ENCODE peak calls at places on chromosomes 5 and 9, in nine cellular contexts. One of them, this sample, is unnamed.
A peak's percentile ranks its signal among the peaks of the same experiment; 100 is the strongest.

GRCh38 chr5:96008987-96009647 is 47.5 kb upstream of the ELL2 start:
- DNase-seq in AG10803: peak; percentile 27
- DNase-seq in brain microvascular endothelial cell: no peak
- DNase-seq in fibroblast of pulmonary artery: no peak
- DNase-seq in hepatocyte: no peak
- DNase-seq in fibroblast of lung: no peak
- DNase-seq in GM23338: no peak
- DNase-seq in transverse colon: no peak
- DNase-seq in AG09309: no peak
- DNase-seq in this sample: no peak

GRCh38 chr9:91807640-91808246 is 142.3 kb downstream of the ROR2 start:
- DNase-seq in GM23338: no peak
- DNase-seq in AG09309: no peak
- DNase-seq in AG10803: no peak
- DNase-seq in transverse colon: no peak
- DNase-seq in fibroblast of pulmonary artery: no peak
- DNase-seq in fibroblast of lung: no peak
- DNase-seq in hepatocyte: no peak
- DNase-seq in brain microvascular endothelial cell: no peak
- DNase-seq in this sample: no peak

GRCh38 chr9:129081388-129081889 is 528 bp downstream of the DOLPP1 start:
- DNase-seq in GM23338: peak; percentile 78
- DNase-seq in AG10803: no peak
- DNase-seq in fibroblast of lung: no peak
- DNase-seq in hepatocyte: no peak
- DNase-seq in fibroblast of pulmonary artery: no peak
- DNase-seq in brain microvascular endothelial cell: no peak
- DNase-seq in transverse colon: no peak
- DNase-seq in AG09309: no peak
- DNase-seq in this sample: no peak

GRCh38 chr9:86353591-86354047 is 591 bp downstream of the TUT7 start:
- DNase-seq in brain microvascular endothelial cell: no peak
- DNase-seq in AG10803: no peak
- DNase-seq in hepatocyte: peak; percentile 58
- DNase-seq in fibroblast of lung: peak; percentile 32
- DNase-seq in GM23338: peak; percentile 43
- DNase-seq in fibroblast of pulmonary artery: peak; percentile 33
- DNase-seq in AG09309: no peak
- DNase-seq in transverse colon: peak; percentile 68
- DNase-seq in this sample: no peak

GRCh38 chr5:91955610-91956009 is 572.5 kb upstream of the ARRDC3 start:
- DNase-seq in AG09309: no peak
- DNase-seq in GM23338: no peak
- DNase-seq in fibroblast of pulmonary artery: no peak
- DNase-seq in transverse colon: no peak
- DNase-seq in brain microvascular endothelial cell: no peak
- DNase-seq in fibroblast of lung: no peak
- DNase-seq in hepatocyte: no peak
- DNase-seq in AG10803: no peak
- DNase-seq in this sample: no peak

GRCh38 chr9:35603506-35603985 is 1.5 kb upstream of the TESK1 start:
- DNase-seq in GM23338: peak; percentile 9
- DNase-seq in hepatocyte: peak; percentile 57
- DNase-seq in AG10803: peak; percentile 96
- DNase-seq in brain microvascular endothelial cell: peak; percentile 53
- DNase-seq in fibroblast of lung: peak; percentile 91
- DNase-seq in fibroblast of pulmonary artery: peak; percentile 90
- DNase-seq in transverse colon: peak; percentile 65
- DNase-seq in AG09309: peak; percentile 76
- DNase-seq in this sample: no peak

GRCh38 chr5:10552183-10553143 is 11.4 kb upstream of the ANKRD33B start:
- DNase-seq in hepatocyte: no peak
- DNase-seq in fibroblast of lung: no peak
- DNase-seq in fibroblast of pulmonary artery: no peak
- DNase-seq in GM23338: no peak
- DNase-seq in AG09309: no peak
- DNase-seq in transverse colon: no peak
- DNase-seq in brain microvascular endothelial cell: peak; percentile 41
- DNase-seq in AG10803: no peak
- DNase-seq in this sample: peak; percentile 47

GRCh38 chr5:83066548-83067110 is 10.6 kb downstream of the TMEM167A start:
- DNase-seq in GM23338: peak; percentile 53
- DNase-seq in fibroblast of pulmonary artery: no peak
- DNase-seq in hepatocyte: no peak
- DNase-seq in transverse colon: no peak
- DNase-seq in brain microvascular endothelial cell: no peak
- DNase-seq in AG09309: no peak
- DNase-seq in AG10803: no peak
- DNase-seq in fibroblast of lung: no peak
- DNase-seq in this sample: no peak

GRCh38 chr9:138028596-138028995 is 151.0 kb downstream of the CACNA1B start:
- DNase-seq in transverse colon: no peak
- DNase-seq in AG10803: no peak
- DNase-seq in brain microvascular endothelial cell: no peak
- DNase-seq in fibroblast of pulmonary artery: no peak
- DNase-seq in GM23338: peak; percentile 51
- DNase-seq in hepatocyte: no peak
- DNase-seq in fibroblast of lung: no peak
- DNase-seq in AG09309: no peak
- DNase-seq in this sample: no peak

GRCh38 chr5:9408964-9409363 is 136.9 kb downstream of the SEMA5A start:
- DNase-seq in hepatocyte: peak; percentile 12
- DNase-seq in AG10803: no peak
- DNase-seq in GM23338: no peak
- DNase-seq in fibroblast of pulmonary artery: no peak
- DNase-seq in AG09309: no peak
- DNase-seq in brain microvascular endothelial cell: no peak
- DNase-seq in transverse colon: no peak
- DNase-seq in fibroblast of lung: no peak
- DNase-seq in this sample: no peak

GRCh38 chr5:123344819-123345426 is 78.3 kb downstream of the CEP120 start:
- DNase-seq in fibroblast of lung: peak; percentile 77
- DNase-seq in GM23338: peak; percentile 76
- DNase-seq in fibroblast of pulmonary artery: peak; percentile 70
- DNase-seq in brain microvascular endothelial cell: peak; percentile 31
- DNase-seq in AG10803: peak; percentile 54
- DNase-seq in transverse colon: no peak
- DNase-seq in AG09309: peak; percentile 1
- DNase-seq in hepatocyte: peak; percentile 61
- DNase-seq in this sample: peak; percentile 56

GRCh38 chr9:72557549-72557948 is 36.1 kb downstream of the TMC1 start:
- DNase-seq in transverse colon: peak; percentile 23
- DNase-seq in AG09309: peak; percentile 68
- DNase-seq in hepatocyte: peak; percentile 77
- DNase-seq in fibroblast of pulmonary artery: peak; percentile 92
- DNase-seq in AG10803: peak; percentile 95
- DNase-seq in fibroblast of lung: peak; percentile 90
- DNase-seq in GM23338: peak; percentile 2
- DNase-seq in brain microvascular endothelial cell: peak; percentile 86
- DNase-seq in this sample: peak; percentile 79

GRCh38 chr5:169650701-169651331 is 13.7 kb downstream of the DOCK2 start:
- DNase-seq in hepatocyte: no peak
- DNase-seq in AG10803: peak; percentile 60
- DNase-seq in fibroblast of pulmonary artery: peak; percentile 77
- DNase-seq in AG09309: peak; percentile 39
- DNase-seq in transverse colon: no peak
- DNase-seq in GM23338: no peak
- DNase-seq in brain microvascular endothelial cell: peak; percentile 72
- DNase-seq in fibroblast of lung: peak; percentile 47
- DNase-seq in this sample: peak; percentile 50

DNA sequence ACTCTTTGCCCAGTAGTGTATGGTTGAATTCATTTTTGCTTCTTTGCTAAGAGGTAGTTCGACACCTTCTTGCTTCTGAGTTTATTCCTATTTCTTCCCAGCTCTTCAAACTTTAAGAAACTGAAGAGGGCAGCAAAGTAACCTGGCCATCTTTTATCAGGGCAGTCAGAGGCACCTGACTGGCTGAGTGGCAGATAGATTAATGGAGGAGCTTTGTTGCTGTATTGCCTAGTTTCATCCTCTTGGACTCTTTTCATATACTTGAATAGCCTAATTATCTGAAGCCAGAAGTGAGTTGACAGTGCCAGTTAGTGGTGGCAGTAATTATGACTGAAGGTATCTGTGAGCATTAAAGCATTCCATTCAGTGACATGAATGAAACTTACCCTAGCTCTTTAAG is 82.5 kb downstream of the UHRF2 start:
- DNase-seq in fibroblast of pulmonary artery: no peak
- DNase-seq in AG10803: no peak
- DNase-seq in brain microvascular endothelial cell: no peak
- DNase-seq in fibroblast of lung: no peak
- DNase-seq in transverse colon: no peak
- DNase-seq in hepatocyte: no peak
- DNase-seq in AG09309: no peak
- DNase-seq in GM23338: peak; percentile 24
- DNase-seq in this sample: no peak
- TF ChIP-seq CTCF in fibroblast of pulmonary artery: no peak
- TF ChIP-seq CTCF in AG10803: no peak
- TF ChIP-seq CTCF in brain microvascular endothelial cell: no peak
- TF ChIP-seq CTCF in fibroblast of lung: no peak
- TF ChIP-seq CTCF in transverse colon: no peak
- TF ChIP-seq CTCF in hepatocyte: no peak
- TF ChIP-seq CTCF in AG09309: no peak
- TF ChIP-seq CTCF in GM23338: peak; percentile 32
- TF ChIP-seq CTCF in this sample: no peak

DNA sequence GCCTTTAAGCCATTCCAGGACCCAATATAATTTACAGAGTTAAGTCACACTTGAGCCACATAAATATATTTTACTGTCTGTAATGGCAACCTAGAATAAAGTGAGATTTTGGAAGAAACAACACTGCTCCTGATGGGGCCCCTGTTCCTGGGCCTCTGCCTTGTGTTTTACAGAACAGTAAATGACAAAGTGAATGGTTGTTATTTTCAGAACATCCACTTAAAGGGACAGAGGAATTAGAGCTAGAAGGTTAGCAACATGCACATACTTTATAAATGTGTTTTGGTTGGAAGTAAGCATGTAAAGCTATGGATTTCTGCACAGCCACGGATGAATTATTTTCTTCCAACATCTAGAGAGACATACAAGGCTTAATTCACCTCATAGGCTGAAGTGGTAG is 3.6 kb downstream of the PTGER4 start:
- DNase-seq in fibroblast of lung: peak; percentile 36
- DNase-seq in GM23338: no peak
- DNase-seq in fibroblast of pulmonary artery: no peak
- DNase-seq in hepatocyte: no peak
- DNase-seq in brain microvascular endothelial cell: no peak
- DNase-seq in AG10803: no peak
- DNase-seq in transverse colon: no peak
- DNase-seq in AG09309: no peak
- DNase-seq in this sample: no peak
- H3K4me3 ChIP-seq in fibroblast of lung: peak overlapping the region; percentile 84
- H3K4me3 ChIP-seq in GM23338: no peak overlapping the region
- H3K4me3 ChIP-seq in fibroblast of pulmonary artery: no peak overlapping the region
- H3K4me3 ChIP-seq in hepatocyte: no peak overlapping the region
- H3K4me3 ChIP-seq in brain microvascular endothelial cell: peak overlapping the region; percentile 85
- H3K4me3 ChIP-seq in AG10803: no peak overlapping the region
- H3K4me3 ChIP-seq in transverse colon: peak overlapping the region; percentile 97
- H3K4me3 ChIP-seq in AG09309: no peak overlapping the region
- H3K4me3 ChIP-seq in this sample: peak overlapping the region; percentile 81

DNA sequence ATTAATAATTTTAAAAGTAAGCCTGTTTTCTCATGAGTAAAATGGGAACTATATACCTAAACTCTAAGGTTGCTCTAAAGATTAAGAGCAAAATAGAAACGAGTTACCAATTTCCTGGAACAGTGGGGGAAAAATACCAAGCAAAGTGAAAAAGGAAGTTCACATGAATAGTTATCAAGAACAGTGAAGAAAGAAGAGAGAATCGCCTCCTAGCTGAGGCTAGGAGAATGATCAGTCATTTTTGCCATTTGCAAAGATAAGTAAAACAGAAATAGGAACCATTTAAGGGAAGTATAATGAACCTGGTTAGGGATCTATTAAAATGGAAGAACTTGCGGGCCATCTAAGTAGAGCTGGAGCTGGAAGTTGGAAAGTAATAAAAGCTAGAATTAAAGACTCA is 50.7 kb downstream of the P4HA2 start:
- DNase-seq in transverse colon: no peak
- DNase-seq in brain microvascular endothelial cell: no peak
- DNase-seq in fibroblast of pulmonary artery: peak; percentile 20
- DNase-seq in hepatocyte: no peak
- DNase-seq in GM23338: no peak
- DNase-seq in AG09309: no peak
- DNase-seq in fibroblast of lung: peak; percentile 24
- DNase-seq in AG10803: no peak
- DNase-seq in this sample: peak; percentile 14
- TF ChIP-seq CTCF in transverse colon: no peak
- TF ChIP-seq CTCF in brain microvascular endothelial cell: peak; percentile 37
- TF ChIP-seq CTCF in fibroblast of pulmonary artery: peak; percentile 36
- TF ChIP-seq CTCF in hepatocyte: no peak
- TF ChIP-seq CTCF in GM23338: no peak
- TF ChIP-seq CTCF in AG09309: peak; percentile 29
- TF ChIP-seq CTCF in fibroblast of lung: peak; percentile 31
- TF ChIP-seq CTCF in AG10803: peak; percentile 39
- TF ChIP-seq CTCF in this sample: peak; percentile 26

GRCh38 chr5:61333351-61334223 is 1.5 kb downstream of the ZSWIM6 start:
- DNase-seq in brain microvascular endothelial cell: no peak
- DNase-seq in transverse colon: peak; percentile 39
- DNase-seq in fibroblast of pulmonary artery: peak; percentile 35
- DNase-seq in AG10803: peak; percentile 32
- DNase-seq in hepatocyte: peak; percentile 63
- DNase-seq in fibroblast of lung: no peak
- DNase-seq in GM23338: peak; percentile 48
- DNase-seq in AG09309: no peak
- DNase-seq in this sample: peak; percentile 49

GRCh38 chr5:61331407-61332368 is at the start of gene ZSWIM6:
- DNase-seq in transverse colon: peak; percentile 100
- DNase-seq in AG10803: peak; percentile 100
- DNase-seq in fibroblast of lung: peak; percentile 100
- DNase-seq in fibroblast of pulmonary artery: peak; percentile 99
- DNase-seq in brain microvascular endothelial cell: peak; percentile 98
- DNase-seq in GM23338: peak; percentile 99
- DNase-seq in AG09309: peak; percentile 97
- DNase-seq in hepatocyte: peak; percentile 100
- DNase-seq in this sample: peak; percentile 100

GRCh38 chr5:61332891-61333350 is 863 bp downstream of the ZSWIM6 start:
- DNase-seq in fibroblast of pulmonary artery: peak; percentile 70
- DNase-seq in hepatocyte: peak; percentile 79
- DNase-seq in fibroblast of lung: peak; percentile 64
- DNase-seq in GM23338: peak; percentile 30
- DNase-seq in AG09309: no peak
- DNase-seq in AG10803: peak; percentile 69
- DNase-seq in brain microvascular endothelial cell: no peak
- DNase-seq in transverse colon: peak; percentile 49
- DNase-seq in this sample: peak; percentile 72

GRCh38 chr5:61330879-61331406 is 1.1 kb upstream of the ZSWIM6 start:
- DNase-seq in AG09309: no peak
- DNase-seq in AG10803: peak; percentile 80
- DNase-seq in fibroblast of lung: peak; percentile 78
- DNase-seq in brain microvascular endothelial cell: no peak
- DNase-seq in GM23338: peak; percentile 56
- DNase-seq in hepatocyte: peak; percentile 92
- DNase-seq in transverse colon: peak; percentile 85
- DNase-seq in fibroblast of pulmonary artery: peak; percentile 83
- DNase-seq in this sample: peak; percentile 79

DNA sequence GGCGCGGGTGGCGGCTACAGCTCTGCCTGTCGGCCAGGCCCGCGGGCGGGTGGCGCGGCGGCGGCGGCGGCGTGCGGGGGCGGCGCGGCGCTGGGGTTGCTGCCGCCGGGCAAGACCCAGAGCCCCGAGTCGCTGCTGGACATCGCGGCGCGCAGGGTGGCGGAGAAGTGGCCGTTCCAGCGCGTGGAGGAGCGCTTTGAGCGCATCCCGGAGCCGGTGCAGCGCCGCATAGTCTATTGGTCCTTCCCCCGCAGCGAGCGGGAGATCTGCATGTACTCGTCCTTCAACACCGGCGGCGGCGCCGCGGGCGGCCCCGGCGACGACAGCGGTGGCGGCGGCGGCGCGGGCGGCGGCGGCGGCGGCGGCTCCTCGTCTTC is 299 bp downstream of the ZSWIM6 start:
- DNase-seq in brain microvascular endothelial cell: no peak
- DNase-seq in AG10803: peak; percentile 25
- DNase-seq in AG09309: no peak
- DNase-seq in fibroblast of pulmonary artery: peak; percentile 32
- DNase-seq in GM23338: peak; percentile 53
- DNase-seq in fibroblast of lung: no peak
- DNase-seq in transverse colon: peak; percentile 39
- DNase-seq in hepatocyte: peak; percentile 62
- DNase-seq in this sample: no peak
- H3K4me3 ChIP-seq in brain microvascular endothelial cell: peak overlapping the region; percentile 84
- H3K4me3 ChIP-seq in AG10803: peak overlapping the region; percentile 86
- H3K4me3 ChIP-seq in AG09309: peak overlapping the region; percentile 64
- H3K4me3 ChIP-seq in fibroblast of pulmonary artery: peak overlapping the region; percentile 82
- H3K4me3 ChIP-seq in GM23338: peak overlapping the region; percentile 46
- H3K4me3 ChIP-seq in fibroblast of lung: peak overlapping the region; percentile 54
- H3K4me3 ChIP-seq in transverse colon: peak overlapping the region; percentile 73
- H3K4me3 ChIP-seq in hepatocyte: peak overlapping the region; percentile 54
- H3K4me3 ChIP-seq in this sample: peak overlapping the region; percentile 84

This sample was measured in astrocyte of the spinal cord.